ENCODE peak calls at places on chromosomes 4 and X, in eight cellular contexts. One of them, this sample, is unnamed.

GRCh38 chr4:6291784-6292297 is 22.2 kb downstream of the WFS1 start:
- DNase-seq in activated CD8-positive, alpha-beta T cell treated with anti-CD3 and anti-CD28 coated beads for 36 hours: no peak
- DNase-seq in SJSA1: no peak
- DNase-seq in Panc1: no peak
- DNase-seq in NCI-H2081: no peak
- DNase-seq in DMS79 treated with DMSO at 0.1 percent for 48 hours: no peak
- DNase-seq in NT2/D1: no peak
- DNase-seq in fibroblast of pulmonary artery: no peak
- DNase-seq in this sample: no peak

GRCh38 chr4:185232370-185232769 is 23.0 kb downstream of the SNX25 start:
- DNase-seq in Panc1: no peak
- DNase-seq in DMS79 treated with DMSO at 0.1 percent for 48 hours: no peak
- DNase-seq in activated CD8-positive, alpha-beta T cell treated with anti-CD3 and anti-CD28 coated beads for 36 hours: no peak
- DNase-seq in SJSA1: no peak
- DNase-seq in fibroblast of pulmonary artery: no peak
- DNase-seq in NT2/D1: no peak
- DNase-seq in NCI-H2081: no peak
- DNase-seq in this sample: no peak

GRCh38 chrX:347351-348117 is 28.9 kb upstream of the GTPBP6 start:
- DNase-seq in activated CD8-positive, alpha-beta T cell treated with anti-CD3 and anti-CD28 coated beads for 36 hours: no peak
- DNase-seq in NT2/D1: no peak
- DNase-seq in SJSA1: no peak
- DNase-seq in DMS79 treated with DMSO at 0.1 percent for 48 hours: no peak
- DNase-seq in Panc1: no peak
- DNase-seq in fibroblast of pulmonary artery: no peak
- DNase-seq in NCI-H2081: no peak
- DNase-seq in this sample: no peak

GRCh38 chrX:75547783-75548182 is 24.9 kb upstream of the ZDHHC15 start:
- DNase-seq in DMS79 treated with DMSO at 0.1 percent for 48 hours: peak
- DNase-seq in NCI-H2081: no peak
- DNase-seq in SJSA1: no peak
- DNase-seq in fibroblast of pulmonary artery: peak
- DNase-seq in NT2/D1: no peak
- DNase-seq in activated CD8-positive, alpha-beta T cell treated with anti-CD3 and anti-CD28 coated beads for 36 hours: no peak
- DNase-seq in Panc1: no peak
- DNase-seq in this sample: no peak

GRCh38 chr4:182212211-182212761 is 30.9 kb upstream of the TENM3 start:
- DNase-seq in activated CD8-positive, alpha-beta T cell treated with anti-CD3 and anti-CD28 coated beads for 36 hours: no peak
- DNase-seq in Panc1: no peak
- DNase-seq in NT2/D1: no peak
- DNase-seq in SJSA1: no peak
- DNase-seq in NCI-H2081: no peak
- DNase-seq in DMS79 treated with DMSO at 0.1 percent for 48 hours: peak
- DNase-seq in fibroblast of pulmonary artery: no peak
- DNase-seq in this sample: no peak

GRCh38 chrX:150036181-150036580 is 97.9 kb upstream of the EOLA2 start:
- DNase-seq in SJSA1: peak
- DNase-seq in NT2/D1: no peak
- DNase-seq in fibroblast of pulmonary artery: peak
- DNase-seq in DMS79 treated with DMSO at 0.1 percent for 48 hours: no peak
- DNase-seq in Panc1: no peak
- DNase-seq in NCI-H2081: no peak
- DNase-seq in activated CD8-positive, alpha-beta T cell treated with anti-CD3 and anti-CD28 coated beads for 36 hours: no peak
- DNase-seq in this sample: no peak

GRCh38 chrX:13469963-13470679 is 99.3 kb upstream of the EGFL6 start:
- DNase-seq in SJSA1: no peak
- DNase-seq in activated CD8-positive, alpha-beta T cell treated with anti-CD3 and anti-CD28 coated beads for 36 hours: no peak
- DNase-seq in DMS79 treated with DMSO at 0.1 percent for 48 hours: no peak
- DNase-seq in fibroblast of pulmonary artery: peak
- DNase-seq in NT2/D1: no peak
- DNase-seq in Panc1: no peak
- DNase-seq in NCI-H2081: no peak
- DNase-seq in this sample: no peak

GRCh38 chrX:28802625-28803024 is 215.4 kb downstream of the IL1RAPL1 start:
- DNase-seq in activated CD8-positive, alpha-beta T cell treated with anti-CD3 and anti-CD28 coated beads for 36 hours: no peak
- DNase-seq in Panc1: no peak
- DNase-seq in DMS79 treated with DMSO at 0.1 percent for 48 hours: no peak
- DNase-seq in fibroblast of pulmonary artery: peak
- DNase-seq in SJSA1: no peak
- DNase-seq in NT2/D1: no peak
- DNase-seq in NCI-H2081: no peak
- DNase-seq in this sample: no peak

GRCh38 chr4:18480928-18481327 is 459.4 kb upstream of the LCORL start:
- DNase-seq in SJSA1: no peak
- DNase-seq in NT2/D1: no peak
- DNase-seq in fibroblast of pulmonary artery: no peak
- DNase-seq in Panc1: no peak
- DNase-seq in DMS79 treated with DMSO at 0.1 percent for 48 hours: no peak
- DNase-seq in NCI-H2081: peak
- DNase-seq in activated CD8-positive, alpha-beta T cell treated with anti-CD3 and anti-CD28 coated beads for 36 hours: no peak
- DNase-seq in this sample: no peak

GRCh38 chr4:179941911-179942310 is 2301.3 kb upstream of the TENM3 start:
- DNase-seq in activated CD8-positive, alpha-beta T cell treated with anti-CD3 and anti-CD28 coated beads for 36 hours: no peak
- DNase-seq in SJSA1: no peak
- DNase-seq in NCI-H2081: no peak
- DNase-seq in Panc1: no peak
- DNase-seq in NT2/D1: no peak
- DNase-seq in fibroblast of pulmonary artery: no peak
- DNase-seq in DMS79 treated with DMSO at 0.1 percent for 48 hours: no peak
- DNase-seq in this sample: no peak

GRCh38 chr4:87109121-87109520 is 111.3 kb downstream of the KLHL8 start:
- DNase-seq in activated CD8-positive, alpha-beta T cell treated with anti-CD3 and anti-CD28 coated beads for 36 hours: no peak
- DNase-seq in NT2/D1: no peak
- DNase-seq in NCI-H2081: no peak
- DNase-seq in Panc1: no peak
- DNase-seq in SJSA1: no peak
- DNase-seq in fibroblast of pulmonary artery: no peak
- DNase-seq in DMS79 treated with DMSO at 0.1 percent for 48 hours: no peak
- DNase-seq in this sample: no peak

GRCh38 chr4:24226667-24227066 is 336.8 kb upstream of the PPARGC1A start:
- DNase-seq in NT2/D1: no peak
- DNase-seq in NCI-H2081: no peak
- DNase-seq in Panc1: no peak
- DNase-seq in fibroblast of pulmonary artery: no peak
- DNase-seq in SJSA1: no peak
- DNase-seq in activated CD8-positive, alpha-beta T cell treated with anti-CD3 and anti-CD28 coated beads for 36 hours: no peak
- DNase-seq in DMS79 treated with DMSO at 0.1 percent for 48 hours: no peak
- DNase-seq in this sample: no peak

GRCh38 chr4:97639961-97640360 is 503.3 kb downstream of the STPG2 start:
- DNase-seq in activated CD8-positive, alpha-beta T cell treated with anti-CD3 and anti-CD28 coated beads for 36 hours: no peak
- DNase-seq in SJSA1: no peak
- DNase-seq in Panc1: no peak
- DNase-seq in NCI-H2081: no peak
- DNase-seq in fibroblast of pulmonary artery: no peak
- DNase-seq in DMS79 treated with DMSO at 0.1 percent for 48 hours: no peak
- DNase-seq in NT2/D1: no peak
- DNase-seq in this sample: no peak

GRCh38 chrX:7435822-7436221 is 287.9 kb upstream of the PUDP start:
- DNase-seq in NT2/D1: no peak
- DNase-seq in NCI-H2081: no peak
- DNase-seq in DMS79 treated with DMSO at 0.1 percent for 48 hours: no peak
- DNase-seq in fibroblast of pulmonary artery: peak
- DNase-seq in activated CD8-positive, alpha-beta T cell treated with anti-CD3 and anti-CD28 coated beads for 36 hours: no peak
- DNase-seq in SJSA1: no peak
- DNase-seq in Panc1: no peak
- DNase-seq in this sample: no peak

GRCh38 chrX:152037183-152037582 is 62.7 kb upstream of the GABRE start:
- DNase-seq in DMS79 treated with DMSO at 0.1 percent for 48 hours: no peak
- DNase-seq in activated CD8-positive, alpha-beta T cell treated with anti-CD3 and anti-CD28 coated beads for 36 hours: no peak
- DNase-seq in Panc1: no peak
- DNase-seq in NCI-H2081: no peak
- DNase-seq in SJSA1: no peak
- DNase-seq in fibroblast of pulmonary artery: no peak
- DNase-seq in NT2/D1: no peak
- DNase-seq in this sample: no peak

GRCh38 chr4:98485816-98486355 is 172.5 kb downstream of the TSPAN5 start:
- DNase-seq in NCI-H2081: no peak
- DNase-seq in activated CD8-positive, alpha-beta T cell treated with anti-CD3 and anti-CD28 coated beads for 36 hours: no peak
- DNase-seq in DMS79 treated with DMSO at 0.1 percent for 48 hours: no peak
- DNase-seq in fibroblast of pulmonary artery: no peak
- DNase-seq in NT2/D1: no peak
- DNase-seq in SJSA1: no peak
- DNase-seq in Panc1: no peak
- DNase-seq in this sample: no peak

GRCh38 chr4:20474119-20474518 is 222.4 kb downstream of the SLIT2 start:
- DNase-seq in NT2/D1: no peak
- DNase-seq in activated CD8-positive, alpha-beta T cell treated with anti-CD3 and anti-CD28 coated beads for 36 hours: no peak
- DNase-seq in NCI-H2081: no peak
- DNase-seq in Panc1: no peak
- DNase-seq in DMS79 treated with DMSO at 0.1 percent for 48 hours: no peak
- DNase-seq in fibroblast of pulmonary artery: peak
- DNase-seq in SJSA1: no peak
- DNase-seq in this sample: no peak

GRCh38 chr4:1630266-1630665 is 53.8 kb downstream of the FAM53A start:
- DNase-seq in fibroblast of pulmonary artery: no peak
- DNase-seq in SJSA1: no peak
- DNase-seq in NCI-H2081: no peak
- DNase-seq in Panc1: no peak
- DNase-seq in DMS79 treated with DMSO at 0.1 percent for 48 hours: no peak
- DNase-seq in NT2/D1: no peak
- DNase-seq in activated CD8-positive, alpha-beta T cell treated with anti-CD3 and anti-CD28 coated beads for 36 hours: no peak
- DNase-seq in this sample: no peak

GRCh38 chrX:66635360-66635759 is 3.5 kb downstream of the EDA2R start:
- DNase-seq in SJSA1: peak
- DNase-seq in NCI-H2081: no peak
- DNase-seq in activated CD8-positive, alpha-beta T cell treated with anti-CD3 and anti-CD28 coated beads for 36 hours: no peak
- DNase-seq in fibroblast of pulmonary artery: peak
- DNase-seq in NT2/D1: no peak
- DNase-seq in Panc1: no peak
- DNase-seq in DMS79 treated with DMSO at 0.1 percent for 48 hours: no peak
- DNase-seq in this sample: no peak

GRCh38 chr4:101291198-101291597 is 56.1 kb downstream of the PPP3CA start:
- DNase-seq in SJSA1: no peak
- DNase-seq in Panc1: no peak
- DNase-seq in activated CD8-positive, alpha-beta T cell treated with anti-CD3 and anti-CD28 coated beads for 36 hours: no peak
- DNase-seq in fibroblast of pulmonary artery: no peak
- DNase-seq in DMS79 treated with DMSO at 0.1 percent for 48 hours: no peak
- DNase-seq in NT2/D1: no peak
- DNase-seq in NCI-H2081: no peak
- DNase-seq in this sample: no peak

GRCh38 chrX:114058988-114059418 is 524.9 kb upstream of the HTR2C start:
- DNase-seq in SJSA1: no peak
- DNase-seq in activated CD8-positive, alpha-beta T cell treated with anti-CD3 and anti-CD28 coated beads for 36 hours: no peak
- DNase-seq in NT2/D1: no peak
- DNase-seq in DMS79 treated with DMSO at 0.1 percent for 48 hours: no peak
- DNase-seq in fibroblast of pulmonary artery: no peak
- DNase-seq in NCI-H2081: no peak
- DNase-seq in Panc1: no peak
- DNase-seq in this sample: no peak

GRCh38 chr4:188262464-188262863 is 123.2 kb downstream of the TRIML1 start:
- DNase-seq in Panc1: no peak
- DNase-seq in DMS79 treated with DMSO at 0.1 percent for 48 hours: no peak
- DNase-seq in NT2/D1: no peak
- DNase-seq in fibroblast of pulmonary artery: peak
- DNase-seq in NCI-H2081: no peak
- DNase-seq in activated CD8-positive, alpha-beta T cell treated with anti-CD3 and anti-CD28 coated beads for 36 hours: no peak
- DNase-seq in SJSA1: no peak
- DNase-seq in this sample: no peak

GRCh38 chrX:23907106-23907495 is 637 bp downstream of the APOO start:
- DNase-seq in fibroblast of pulmonary artery: no peak
- DNase-seq in NCI-H2081: no peak
- DNase-seq in NT2/D1: no peak
- DNase-seq in DMS79 treated with DMSO at 0.1 percent for 48 hours: no peak
- DNase-seq in Panc1: no peak
- DNase-seq in SJSA1: no peak
- DNase-seq in activated CD8-positive, alpha-beta T cell treated with anti-CD3 and anti-CD28 coated beads for 36 hours: no peak
- DNase-seq in this sample: no peak

GRCh38 chrX:141662781-141663180 is 35.8 kb downstream of the SPANXD start:
- DNase-seq in DMS79 treated with DMSO at 0.1 percent for 48 hours: no peak
- DNase-seq in activated CD8-positive, alpha-beta T cell treated with anti-CD3 and anti-CD28 coated beads for 36 hours: no peak
- DNase-seq in NCI-H2081: no peak
- DNase-seq in fibroblast of pulmonary artery: peak
- DNase-seq in SJSA1: no peak
- DNase-seq in Panc1: no peak
- DNase-seq in NT2/D1: no peak
- DNase-seq in this sample: no peak

GRCh38 chr4:76504613-76505465 is 69.8 kb downstream of the SHROOM3 start:
- DNase-seq in NCI-H2081: peak
- DNase-seq in NT2/D1: peak
- DNase-seq in DMS79 treated with DMSO at 0.1 percent for 48 hours: peak
- DNase-seq in activated CD8-positive, alpha-beta T cell treated with anti-CD3 and anti-CD28 coated beads for 36 hours: no peak
- DNase-seq in Panc1: no peak
- DNase-seq in fibroblast of pulmonary artery: peak
- DNase-seq in SJSA1: no peak
- DNase-seq in this sample: no peak

GRCh38 chr4:89283226-89283974 is 24.2 kb downstream of the GPRIN3 start:
- DNase-seq in activated CD8-positive, alpha-beta T cell treated with anti-CD3 and anti-CD28 coated beads for 36 hours: peak
- DNase-seq in NT2/D1: no peak
- DNase-seq in fibroblast of pulmonary artery: peak
- DNase-seq in NCI-H2081: no peak
- DNase-seq in DMS79 treated with DMSO at 0.1 percent for 48 hours: no peak
- DNase-seq in SJSA1: no peak
- DNase-seq in Panc1: no peak
- DNase-seq in this sample: no peak

GRCh38 chr4:168509786-168510185 is 12.9 kb downstream of the PALLD start:
- DNase-seq in NT2/D1: no peak
- DNase-seq in fibroblast of pulmonary artery: peak
- DNase-seq in activated CD8-positive, alpha-beta T cell treated with anti-CD3 and anti-CD28 coated beads for 36 hours: peak
- DNase-seq in NCI-H2081: no peak
- DNase-seq in Panc1: no peak
- DNase-seq in DMS79 treated with DMSO at 0.1 percent for 48 hours: no peak
- DNase-seq in SJSA1: no peak
- DNase-seq in this sample: peak